ENCODE peak calls at places on chromosome 9, in five cellular contexts. One of them, this sample, is unnamed.

GRCh38 chr9:3875371-3876132 is 349.8 kb upstream of the RFX3 start:
- DNase-seq in H9: no peak
- DNase-seq in mesenchymal stem cell: peak; percentile 96
- DNase-seq in neuronal stem cell: no peak
- DNase-seq in trophoblast cell: peak; percentile 23
- DNase-seq in this sample: no peak

GRCh38 chr9:98357921-98358535 is 102.6 kb upstream of the TBC1D2 start:
- DNase-seq in neuronal stem cell: no peak
- DNase-seq in trophoblast cell: no peak
- DNase-seq in mesenchymal stem cell: no peak
- DNase-seq in H9: no peak
- DNase-seq in this sample: no peak

GRCh38 chr9:131100445-131100844 is 4.1 kb downstream of the AIF1L start:
- DNase-seq in trophoblast cell: no peak
- DNase-seq in H9: no peak
- DNase-seq in mesenchymal stem cell: no peak
- DNase-seq in neuronal stem cell: no peak
- DNase-seq in this sample: no peak

GRCh38 chr9:79470957-79471356 is 100.8 kb upstream of the TLE4 start:
- DNase-seq in H9: no peak
- DNase-seq in trophoblast cell: peak; percentile 4
- DNase-seq in neuronal stem cell: no peak
- DNase-seq in mesenchymal stem cell: no peak
- DNase-seq in this sample: no peak

GRCh38 chr9:35478871-35479270 is 11.0 kb upstream of the RUSC2 start:
- DNase-seq in H9: no peak
- DNase-seq in trophoblast cell: no peak
- DNase-seq in mesenchymal stem cell: no peak
- DNase-seq in neuronal stem cell: no peak
- DNase-seq in this sample: no peak

GRCh38 chr9:123749580-123750202 is 180.2 kb downstream of the DENND1A start:
- DNase-seq in H9: no peak
- DNase-seq in neuronal stem cell: no peak
- DNase-seq in mesenchymal stem cell: no peak
- DNase-seq in trophoblast cell: peak; percentile 7
- DNase-seq in this sample: peak; percentile 35

GRCh38 chr9:89603629-89604462 is 966 bp upstream of the GADD45G start:
- DNase-seq in H9: peak; percentile 91
- DNase-seq in trophoblast cell: peak; percentile 28
- DNase-seq in mesenchymal stem cell: peak; percentile 82
- DNase-seq in neuronal stem cell: peak; percentile 82
- DNase-seq in this sample: peak; percentile 86

GRCh38 chr9:123058834-123059233 is 25.4 kb downstream of the GPR21 start:
- DNase-seq in trophoblast cell: no peak
- DNase-seq in neuronal stem cell: no peak
- DNase-seq in mesenchymal stem cell: peak; percentile 96
- DNase-seq in H9: no peak
- DNase-seq in this sample: no peak

GRCh38 chr9:123784513-123784912 is 145.4 kb downstream of the DENND1A start:
- DNase-seq in H9: no peak
- DNase-seq in mesenchymal stem cell: no peak
- DNase-seq in trophoblast cell: peak; percentile 39
- DNase-seq in neuronal stem cell: no peak
- DNase-seq in this sample: no peak

GRCh38 chr9:136051568-136052432 is 43.3 kb downstream of the NACC2 start:
- DNase-seq in mesenchymal stem cell: peak; percentile 98
- DNase-seq in trophoblast cell: peak; percentile 92
- DNase-seq in neuronal stem cell: peak; percentile 53
- DNase-seq in H9: peak; percentile 79
- DNase-seq in this sample: peak; percentile 72

GRCh38 chr9:123647145-123647544 is 282.8 kb downstream of the DENND1A start:
- DNase-seq in neuronal stem cell: no peak
- DNase-seq in trophoblast cell: no peak
- DNase-seq in mesenchymal stem cell: no peak
- DNase-seq in H9: no peak
- DNase-seq in this sample: no peak

GRCh38 chr9:134165357-134166315 is 1.3 kb upstream of the RNU6ATAC start:
- DNase-seq in mesenchymal stem cell: peak; percentile 35
- DNase-seq in H9: no peak
- DNase-seq in trophoblast cell: peak; percentile 19
- DNase-seq in neuronal stem cell: no peak
- DNase-seq in this sample: no peak

GRCh38 chr9:96186601-96187011 is 115.4 kb downstream of the HSD17B3 start:
- DNase-seq in neuronal stem cell: peak; percentile 61
- DNase-seq in mesenchymal stem cell: peak; percentile 43
- DNase-seq in trophoblast cell: peak; percentile 42
- DNase-seq in H9: peak; percentile 78
- DNase-seq in this sample: peak; percentile 74

GRCh38 chr9:12813960-12814876 is 39.4 kb downstream of the LURAP1L start:
- DNase-seq in mesenchymal stem cell: peak; percentile 99
- DNase-seq in neuronal stem cell: no peak
- DNase-seq in trophoblast cell: peak; percentile 95
- DNase-seq in H9: no peak
- DNase-seq in this sample: no peak

GRCh38 chr9:113516840-113517577 is 53.5 kb downstream of the RGS3 start:
- DNase-seq in H9: no peak
- DNase-seq in mesenchymal stem cell: no peak
- DNase-seq in trophoblast cell: no peak
- DNase-seq in neuronal stem cell: no peak
- DNase-seq in this sample: no peak

GRCh38 chr9:93278164-93278563 is 94.2 kb downstream of the WNK2 start:
- DNase-seq in neuronal stem cell: no peak
- DNase-seq in trophoblast cell: no peak
- DNase-seq in mesenchymal stem cell: no peak
- DNase-seq in H9: no peak
- DNase-seq in this sample: no peak

GRCh38 chr9:114343471-114344187 is 14.0 kb downstream of the ORM2 start:
- DNase-seq in neuronal stem cell: no peak
- DNase-seq in trophoblast cell: peak; percentile 100
- DNase-seq in mesenchymal stem cell: peak; percentile 48
- DNase-seq in H9: no peak
- DNase-seq in this sample: no peak

GRCh38 chr9:86816366-86816765 is 130.9 kb downstream of the GAS1 start:
- DNase-seq in trophoblast cell: no peak
- DNase-seq in neuronal stem cell: no peak
- DNase-seq in H9: no peak
- DNase-seq in mesenchymal stem cell: no peak
- DNase-seq in this sample: no peak

GRCh38 chr9:128120061-128120740 is 7.3 kb downstream of the PTGES2 start:
- DNase-seq in trophoblast cell: no peak
- DNase-seq in mesenchymal stem cell: no peak
- DNase-seq in neuronal stem cell: no peak
- DNase-seq in H9: no peak
- DNase-seq in this sample: no peak

GRCh38 chr9:34246453-34246852 is 67.6 kb downstream of the UBAP1 start:
- DNase-seq in trophoblast cell: no peak
- DNase-seq in mesenchymal stem cell: no peak
- DNase-seq in neuronal stem cell: no peak
- DNase-seq in H9: no peak
- DNase-seq in this sample: no peak

GRCh38 chr9:136327313-136327971 is at the start of gene GPSM1:
- DNase-seq in mesenchymal stem cell: peak; percentile 55
- DNase-seq in H9: no peak
- DNase-seq in trophoblast cell: no peak
- DNase-seq in neuronal stem cell: no peak
- DNase-seq in this sample: no peak

GRCh38 chr9:126673689-126674364 is 60.1 kb downstream of the LMX1B start:
- DNase-seq in mesenchymal stem cell: peak; percentile 13
- DNase-seq in trophoblast cell: no peak
- DNase-seq in neuronal stem cell: no peak
- DNase-seq in H9: no peak
- DNase-seq in this sample: no peak

GRCh38 chr9:105187781-105188180 is 56.7 kb upstream of the SLC44A1 start:
- DNase-seq in H9: no peak
- DNase-seq in neuronal stem cell: no peak
- DNase-seq in mesenchymal stem cell: peak; percentile 40
- DNase-seq in trophoblast cell: peak; percentile 71
- DNase-seq in this sample: no peak

GRCh38 chr9:111839387-111839786 is 44.6 kb upstream of the SHOC1 start:
- DNase-seq in neuronal stem cell: no peak
- DNase-seq in trophoblast cell: peak; percentile 59
- DNase-seq in mesenchymal stem cell: peak; percentile 64
- DNase-seq in H9: no peak
- DNase-seq in this sample: no peak

GRCh38 chr9:99663297-99663696 is 158.4 kb upstream of the NR4A3 start:
- DNase-seq in trophoblast cell: no peak
- DNase-seq in H9: no peak
- DNase-seq in mesenchymal stem cell: no peak
- DNase-seq in neuronal stem cell: no peak
- DNase-seq in this sample: no peak

GRCh38 chr9:33791117-33791516 is 4.2 kb upstream of the PRSS3 start:
- DNase-seq in neuronal stem cell: no peak
- DNase-seq in mesenchymal stem cell: peak; percentile 45
- DNase-seq in trophoblast cell: no peak
- DNase-seq in H9: no peak
- DNase-seq in this sample: no peak

GRCh38 chr9:69932901-69933300 is 110.7 kb upstream of the MAMDC2 start:
- DNase-seq in mesenchymal stem cell: no peak
- DNase-seq in H9: peak; percentile 37
- DNase-seq in trophoblast cell: peak; percentile 51
- DNase-seq in neuronal stem cell: no peak
- DNase-seq in this sample: no peak

GRCh38 chr9:133371261-133371711 is 4.6 kb downstream of the SURF4 start:
- DNase-seq in mesenchymal stem cell: no peak
- DNase-seq in H9: no peak
- DNase-seq in trophoblast cell: peak; percentile 2
- DNase-seq in neuronal stem cell: no peak
- DNase-seq in this sample: no peak

GRCh38 chr9:136697146-136697820 is 10.0 kb upstream of the AGPAT2 start:
- DNase-seq in trophoblast cell: no peak
- DNase-seq in mesenchymal stem cell: no peak
- DNase-seq in neuronal stem cell: no peak
- DNase-seq in H9: no peak
- DNase-seq in this sample: no peak

GRCh38 chr9:110788871-110789270 is 120.3 kb downstream of the MUSK start:
- DNase-seq in mesenchymal stem cell: no peak
- DNase-seq in neuronal stem cell: no peak
- DNase-seq in H9: no peak
- DNase-seq in trophoblast cell: peak; percentile 78
- DNase-seq in this sample: no peak

DNA sequence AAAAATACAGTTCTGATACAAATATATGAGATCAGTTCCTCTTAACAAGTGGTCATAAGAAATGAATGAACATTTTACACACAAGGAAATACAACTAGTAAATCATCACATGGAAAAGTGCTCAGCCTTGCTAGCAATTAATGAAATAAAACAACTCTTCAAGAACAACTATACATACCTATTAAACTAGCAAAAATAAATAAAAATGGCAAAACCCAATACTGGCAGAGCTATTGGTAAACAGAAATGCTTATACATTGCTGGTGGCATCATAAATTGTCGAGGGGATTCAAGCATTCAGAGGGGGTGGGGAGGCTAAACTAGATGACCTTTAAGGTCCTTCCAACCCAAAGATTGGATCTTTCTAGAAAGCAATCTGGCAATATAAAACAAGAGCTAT is 5.9 kb upstream of the FRRS1L start:
- DNase-seq in neuronal stem cell: no peak
- DNase-seq in H9: no peak
- DNase-seq in trophoblast cell: no peak
- DNase-seq in mesenchymal stem cell: no peak
- DNase-seq in this sample: no peak
- H2BK12ac ChIP-seq in neuronal stem cell: no peak overlapping the region
- H2BK12ac ChIP-seq in H9: no peak overlapping the region
- H2BK12ac ChIP-seq in trophoblast cell: no peak overlapping the region
- H2BK12ac ChIP-seq in mesenchymal stem cell: no peak overlapping the region
- H2BK12ac ChIP-seq in this sample: no peak overlapping the region

GRCh38 chr9:95035846-95036245 is 281.7 kb downstream of the FANCC start:
- DNase-seq in mesenchymal stem cell: no peak
- DNase-seq in trophoblast cell: no peak
- DNase-seq in neuronal stem cell: no peak
- DNase-seq in H9: no peak
- DNase-seq in this sample: no peak

GRCh38 chr9:95038666-95039065 is 278.8 kb downstream of the FANCC start:
- DNase-seq in mesenchymal stem cell: no peak
- DNase-seq in trophoblast cell: no peak
- DNase-seq in neuronal stem cell: no peak
- DNase-seq in H9: no peak
- DNase-seq in this sample: no peak

GRCh38 chr9:95036676-95037075 is 280.8 kb downstream of the FANCC start:
- DNase-seq in H9: no peak
- DNase-seq in neuronal stem cell: no peak
- DNase-seq in mesenchymal stem cell: no peak
- DNase-seq in trophoblast cell: no peak
- DNase-seq in this sample: no peak

GRCh38 chr9:95040106-95040505 is 277.4 kb downstream of the FANCC start:
- DNase-seq in neuronal stem cell: no peak
- DNase-seq in H9: no peak
- DNase-seq in trophoblast cell: no peak
- DNase-seq in mesenchymal stem cell: no peak
- DNase-seq in this sample: no peak

DNA sequence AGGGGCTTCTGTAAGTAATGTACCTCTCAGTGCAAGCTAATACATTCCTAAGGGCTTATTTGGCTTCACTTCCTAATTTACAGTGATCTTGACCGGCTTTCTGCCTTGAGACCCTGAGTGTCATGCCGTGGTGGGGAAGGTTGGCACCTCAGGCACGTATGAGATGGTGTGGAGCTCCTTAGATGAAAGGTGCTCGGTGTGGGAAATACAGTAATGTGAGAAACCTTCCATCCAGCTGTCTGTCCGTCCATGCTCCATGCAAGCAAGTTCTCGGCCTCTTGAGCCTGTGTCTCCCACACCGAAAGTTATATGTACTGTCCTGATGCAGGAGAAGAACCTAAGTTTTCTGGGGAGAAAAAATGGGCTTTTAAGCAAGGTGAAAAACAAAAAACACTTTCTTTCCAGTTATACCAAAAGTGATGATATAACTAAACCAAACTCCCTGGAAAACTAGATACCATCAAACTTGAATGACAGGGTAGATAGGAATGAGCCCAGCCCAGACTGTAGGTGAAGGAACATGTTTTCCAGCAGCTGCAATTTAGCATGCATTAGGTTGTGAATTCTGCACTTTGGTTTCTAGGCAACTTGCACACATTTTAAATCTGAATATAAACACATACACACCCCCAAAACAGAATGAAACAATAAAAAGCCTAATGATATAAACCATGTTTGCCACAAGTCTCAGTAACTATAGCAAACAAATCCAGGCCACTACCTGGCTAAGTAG is 279.6 kb downstream of the FANCC start:
- DNase-seq in H9: no peak
- DNase-seq in mesenchymal stem cell: no peak
- DNase-seq in neuronal stem cell: no peak
- DNase-seq in trophoblast cell: peak; percentile 80
- DNase-seq in this sample: no peak
- H2BK12ac ChIP-seq in H9: no peak overlapping the region
- H2BK12ac ChIP-seq in mesenchymal stem cell: no peak overlapping the region
- H2BK12ac ChIP-seq in neuronal stem cell: no peak overlapping the region
- H2BK12ac ChIP-seq in trophoblast cell: peak overlapping the region; percentile 4
- H2BK12ac ChIP-seq in this sample: no peak overlapping the region

GRCh38 chr9:36772449-36773370 is 200.0 kb downstream of the MELK start:
- DNase-seq in neuronal stem cell: no peak
- DNase-seq in trophoblast cell: peak; percentile 41
- DNase-seq in mesenchymal stem cell: peak; percentile 15
- DNase-seq in H9: peak; percentile 39
- DNase-seq in this sample: no peak
- H2BK12ac ChIP-seq in neuronal stem cell: no peak overlapping the region
- H2BK12ac ChIP-seq in trophoblast cell: no peak overlapping the region
- H2BK12ac ChIP-seq in mesenchymal stem cell: no peak overlapping the region
- H2BK12ac ChIP-seq in H9: no peak overlapping the region
- H2BK12ac ChIP-seq in this sample: no peak overlapping the region

GRCh38 chr9:132243156-132244074 is 81.6 kb downstream of the NTNG2 start:
- DNase-seq in mesenchymal stem cell: no peak
- DNase-seq in H9: peak; percentile 48
- DNase-seq in neuronal stem cell: no peak
- DNase-seq in trophoblast cell: no peak
- DNase-seq in this sample: no peak
- H2BK12ac ChIP-seq in mesenchymal stem cell: no peak overlapping the region
- H2BK12ac ChIP-seq in H9: no peak overlapping the region
- H2BK12ac ChIP-seq in neuronal stem cell: no peak overlapping the region
- H2BK12ac ChIP-seq in trophoblast cell: no peak overlapping the region
- H2BK12ac ChIP-seq in this sample: no peak overlapping the region

This sample was measured in H1.